ENCODE peak calls at places on chromosomes 11 and 22, in four cellular contexts. B, X, H and A are unnamed samples.

GRCh38 chr22:31082606-31083376 is 1.7 kb downstream of the SMTN start:
- DNase-seq in X (peak; percentile 66), H (peak; percentile 69), B (no peak), A (no peak)

GRCh38 chr11:69174841-69175240 is 19.1 kb downstream of the SMIM38 start:
- DNase-seq in B (no peak), H (no peak), X (no peak), A (no peak)

GRCh38 chr22:18070556-18071306 is 7.1 kb upstream of the PEX26 start:
- DNase-seq in X (peak; percentile 72), H (no peak), B (no peak), A (peak; percentile 59)

GRCh38 chr22:29947410-29948387 is 64.7 kb downstream of the MTMR3 start:
- DNase-seq in X (no peak), B (no peak), H (no peak), A (no peak)

GRCh38 chr11:69638941-69639681 is 1.8 kb upstream of the CCND1 start:
- DNase-seq in H (peak; percentile 91), X (peak; percentile 93), B (peak; percentile 91), A (peak; percentile 25)

GRCh38 chr11:17992916-17993315 is 19.9 kb downstream of the SERGEF start:
- DNase-seq in X (no peak), H (no peak), B (no peak), A (no peak)

GRCh38 chr22:19430890-19431541 is 517 bp downstream of the HIRA start:
- DNase-seq in H (peak; percentile 65), B (no peak), X (peak; percentile 82), A (no peak)

GRCh38 chr11:77602385-77603105 is 12.8 kb downstream of the AQP11 start:
- DNase-seq in B (peak; percentile 59), H (no peak), X (peak; percentile 94), A (no peak)

GRCh38 chr22:22720201-22720723 is 75.8 kb downstream of the GGTLC2 start:
- DNase-seq in H (no peak), B (peak; percentile 39), X (peak; percentile 61), A (no peak)

GRCh38 chr11:46304605-46305004 is 27.1 kb downstream of the CREB3L1 start:
- DNase-seq in X (no peak), B (no peak), H (no peak), A (no peak)

GRCh38 chr11:126929186-126930085 is 71.1 kb downstream of the KIRREL3 start:
- DNase-seq in X (no peak), B (no peak), H (no peak), A (peak; percentile 17)

GRCh38 chr11:122002047-122002446 is 114.0 kb downstream of the BLID start:
- DNase-seq in H (no peak), B (no peak), X (no peak), A (no peak)

GRCh38 chr22:32083814-32084213 is 40.8 kb downstream of the SLC5A1 start:
- DNase-seq in B (no peak), H (no peak), X (peak; percentile 58), A (no peak)

GRCh38 chr11:68282141-68282860 is 10.5 kb upstream of the C11orf24 start:
- DNase-seq in H (no peak), X (no peak), B (no peak), A (no peak)

GRCh38 chr22:27494821-27495220 is 306.7 kb downstream of the MN1 start:
- DNase-seq in X (no peak), H (no peak), B (no peak), A (no peak)

GRCh38 chr11:93512965-93513667 is 30.1 kb downstream of the SMCO4 start:
- DNase-seq in H (no peak), X (no peak), B (no peak), A (no peak)

GRCh38 chr11:123628936-123629683 is 25.3 kb downstream of the SCN3B start:
- DNase-seq in B (no peak), X (no peak), H (peak; percentile 32), A (no peak)

GRCh38 chr11:124069429-124070401 is 28.6 kb upstream of the OR10G7 start:
- DNase-seq in X (peak; percentile 59), B (peak; percentile 60), H (no peak), A (peak; percentile 4)

GRCh38 chr11:123211134-123211879 is 16.3 kb upstream of the CLMP start:
- DNase-seq in H (no peak), B (no peak), X (no peak), A (no peak)

GRCh38 chr22:36432592-36433317 is 45.0 kb upstream of the MYH9 start:
- DNase-seq in B (no peak), X (no peak), H (no peak), A (no peak)

GRCh38 chr11:120108154-120108784 is 29.6 kb downstream of the TRIM29 start:
- DNase-seq in B (peak; percentile 27), H (peak; percentile 80), X (peak; percentile 67), A (peak; percentile 12)

GRCh38 chr11:130510407-130511006 is 62.1 kb downstream of the ADAMTS15 start:
- DNase-seq in B (no peak), H (peak; percentile 66), X (no peak), A (no peak)

GRCh38 chr11:59582006-59582405 is 33.6 kb downstream of the OSBP start:
- DNase-seq in H (no peak), X (peak; percentile 29), B (no peak), A (no peak)